ENCODE peak calls at places on chromosomes 3 and 15, in seven cellular contexts. O, H, U, E, C, G and L are unnamed samples.

GRCh38 chr3:185979721-185980121 is 41.9 kb upstream of the TRA2B start:
- DNase-seq in H (no peak), C (no peak), G (no peak), U (no peak), E (no peak), O (no peak), L (no peak)

GRCh38 chr15:51775967-51776816 is 24.8 kb downstream of the TMOD2 start:
- DNase-seq in U (peak), E (no peak), O (no peak), C (no peak), G (no peak), H (peak), L (no peak)

GRCh38 chr3:136189859-136190617 is 6.1 kb downstream of the MSL2 start:
- DNase-seq in E (no peak), H (no peak), G (no peak), O (no peak), C (no peak), U (no peak), L (no peak)

GRCh38 chr3:140871022-140871421 is 70.6 kb upstream of the SLC25A36 start:
- DNase-seq in E (no peak), O (no peak), C (no peak), U (no peak), G (no peak), H (no peak), L (no peak)

GRCh38 chr3:2540115-2540514 is 441.4 kb downstream of the CNTN4 start:
- DNase-seq in G (no peak), O (no peak), H (no peak), C (no peak), U (no peak), E (no peak), L (no peak)

GRCh38 chr3:51279448-51279847 is 105.6 kb upstream of the MANF start:
- DNase-seq in E (no peak), U (no peak), H (no peak), G (no peak), O (no peak), C (no peak), L (no peak)

GRCh38 chr3:155154255-155154654 is 74.1 kb downstream of the MME start:
- DNase-seq in H (no peak), U (no peak), G (no peak), O (no peak), E (peak), C (no peak), L (no peak)

GRCh38 chr15:98154863-98155262 is 194.4 kb downstream of the ARRDC4 start:
- DNase-seq in O (no peak), G (no peak), E (peak), H (peak), U (no peak), C (no peak), L (no peak)

GRCh38 chr15:68546318-68546717 is 32.5 kb upstream of the CORO2B start:
- DNase-seq in C (no peak), O (no peak), G (no peak), U (no peak), H (no peak), E (no peak), L (no peak)

GRCh38 chr3:141840737-141841544 is 35.5 kb upstream of the ATP1B3 start:
- DNase-seq in O (no peak), C (no peak), G (no peak), E (peak), H (peak), U (no peak), L (no peak)

GRCh38 chr3:74267583-74268184 is 346.8 kb downstream of the CNTN3 start:
- DNase-seq in G (no peak), U (no peak), C (no peak), O (no peak), E (peak), H (peak), L (no peak)

GRCh38 chr15:89513284-89513683 is 16.9 kb upstream of the RHCG start:
- DNase-seq in C (no peak), G (no peak), O (no peak), H (no peak), U (no peak), E (no peak), L (no peak)

GRCh38 chr3:171317133-171317532 is 143.1 kb downstream of the TNIK start:
- DNase-seq in U (no peak), G (no peak), H (peak), C (no peak), E (no peak), O (no peak), L (no peak)

GRCh38 chr3:46895204-46895660 is 17.7 kb downstream of the PTH1R start:
- DNase-seq in C (peak), E (peak), H (peak), U (peak), O (peak), G (peak), L (peak)

GRCh38 chr15:96412045-96412918 is 81.8 kb downstream of the NR2F2 start:
- DNase-seq in U (no peak), C (no peak), G (no peak), E (no peak), H (no peak), O (no peak), L (no peak)

GRCh38 chr15:73130830-73131229 is 78.6 kb downstream of the NEO1 start:
- DNase-seq in O (no peak), G (no peak), H (no peak), C (no peak), U (no peak), E (no peak), L (no peak)

GRCh38 chr3:18424862-18425640 is at the start of gene SATB1:
- DNase-seq in C (peak), O (peak), G (peak), U (no peak), E (peak), H (peak), L (peak)

GRCh38 chr15:31398677-31399260 is 72.1 kb downstream of the KLF13 start:
- DNase-seq in C (no peak), G (no peak), E (no peak), H (peak), U (no peak), O (no peak), L (no peak)

GRCh38 chr3:156522673-156523072 is 32.2 kb downstream of the SSR3 start:
- DNase-seq in O (no peak), U (no peak), H (no peak), C (no peak), E (no peak), G (no peak), L (no peak)

GRCh38 chr3:188133646-188134045 is 20.3 kb upstream of the LPP start:
- DNase-seq in H (peak), E (peak), U (no peak), O (no peak), C (no peak), G (no peak), L (no peak)

GRCh38 chr15:23797747-23798157 is 110.6 kb upstream of the NDN start:
- DNase-seq in O (no peak), E (no peak), H (no peak), G (no peak), U (no peak), C (no peak), L (no peak)

GRCh38 chr3:50260027-50260941 is 8.7 kb upstream of the SEMA3B start:
- DNase-seq in U (no peak), G (peak), H (peak), C (peak), O (peak), E (peak), L (peak)

GRCh38 chr3:140954576-140954975 is 12.9 kb downstream of the SLC25A36 start:
- DNase-seq in G (no peak), H (no peak), E (no peak), U (no peak), O (no peak), C (no peak), L (no peak)

GRCh38 chr3:134327594-134327975 is 46.7 kb downstream of the AMOTL2 start:
- DNase-seq in E (peak), H (peak), C (no peak), O (no peak), G (no peak), U (no peak), L (no peak)

GRCh38 chr15:71316911-71317310 is 201.6 kb downstream of the THSD4 start:
- DNase-seq in C (no peak), O (no peak), G (no peak), H (no peak), E (no peak), U (no peak), L (no peak)

GRCh38 chr3:197363553-197364409 is 65.4 kb upstream of the DLG1 start:
- DNase-seq in U (no peak), O (no peak), G (no peak), C (no peak), E (no peak), H (no peak), L (no peak)

GRCh38 chr3:112293368-112294321 is at the start of gene SLC9C1:
- DNase-seq in C (no peak), U (peak), E (peak), H (peak), O (no peak), G (no peak), L (no peak)

GRCh38 chr3:49294343-49294742 is 17.3 kb upstream of the C3orf62 start:
- DNase-seq in U (no peak), H (no peak), C (no peak), E (no peak), O (no peak), G (no peak), L (no peak)

GRCh38 chr3:149512073-149512782 is 37.7 kb downstream of the TM4SF4 start:
- DNase-seq in U (no peak), H (peak), E (peak), G (peak), O (peak), C (peak), L (no peak)

GRCh38 chr3:46985588-46985987 is 6.1 kb downstream of the NBEAL2 start:
- DNase-seq in H (no peak), C (no peak), O (no peak), E (no peak), G (peak), U (no peak), L (no peak)

DNA sequence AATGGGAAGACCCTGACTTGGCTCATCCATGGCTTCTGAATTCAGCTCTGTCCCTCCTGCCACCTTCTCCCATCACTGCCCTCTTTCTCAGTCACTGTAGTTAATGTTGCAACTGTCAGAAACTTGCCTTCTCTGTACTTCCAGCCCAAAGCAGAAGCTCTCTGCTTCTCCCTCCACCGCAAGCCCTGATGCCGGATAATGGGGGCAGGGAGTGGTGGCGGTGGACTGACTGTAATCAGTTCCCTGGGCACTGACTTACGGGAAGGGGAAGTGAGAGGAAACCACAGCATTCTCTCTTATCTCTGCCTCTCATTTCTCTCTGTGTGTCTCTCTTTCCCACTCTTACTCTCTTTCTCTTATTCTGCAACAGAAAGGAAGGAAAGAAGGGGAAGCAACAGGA is 10.9 kb downstream of the TNFSF10 start:
- DNase-seq in H (peak), O (no peak), U (peak), C (peak), E (peak), G (no peak), L (peak)
- H3K4me3 ChIP-seq in H (no peak), O (no peak), U (no peak), C (no peak), E (no peak), G (no peak), L (peak)

DNA sequence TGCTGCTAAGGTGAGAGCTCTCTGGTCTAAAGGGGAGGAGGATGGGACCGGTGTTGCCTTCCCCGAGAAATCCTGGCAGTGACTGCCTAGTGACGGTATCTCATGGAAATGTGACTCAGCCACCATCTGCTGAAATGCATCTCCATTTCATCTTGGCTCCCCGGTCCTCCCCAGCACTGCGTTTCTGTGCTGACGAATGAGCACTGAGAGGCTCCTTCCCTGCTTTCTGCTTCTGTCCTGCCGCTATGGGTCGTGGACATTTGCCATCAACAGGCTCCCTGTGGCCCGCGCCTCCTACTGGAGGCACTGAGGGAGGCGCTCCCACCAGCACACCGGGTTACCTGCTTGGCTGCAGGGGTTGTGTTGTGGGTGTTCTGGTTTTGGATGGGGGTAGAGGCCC is 13.5 kb upstream of the SEC13 start:
- DNase-seq in H (peak), C (peak), O (no peak), G (no peak), U (no peak), E (peak), L (no peak)
- TF ChIP-seq CTCF in H (peak), C (peak), O (no peak), G (no peak), U (peak), E (peak), L (peak)

GRCh38 chr3:97125902-97126499 is 311.6 kb downstream of the EPHA6 start:
- DNase-seq in C (no peak), U (no peak), H (no peak), E (no peak), G (no peak), O (no peak), L (no peak)
- H3K4me3 ChIP-seq in C (no peak), U (no peak), H (no peak), E (no peak), G (no peak), O (no peak), L (no peak)

DNA sequence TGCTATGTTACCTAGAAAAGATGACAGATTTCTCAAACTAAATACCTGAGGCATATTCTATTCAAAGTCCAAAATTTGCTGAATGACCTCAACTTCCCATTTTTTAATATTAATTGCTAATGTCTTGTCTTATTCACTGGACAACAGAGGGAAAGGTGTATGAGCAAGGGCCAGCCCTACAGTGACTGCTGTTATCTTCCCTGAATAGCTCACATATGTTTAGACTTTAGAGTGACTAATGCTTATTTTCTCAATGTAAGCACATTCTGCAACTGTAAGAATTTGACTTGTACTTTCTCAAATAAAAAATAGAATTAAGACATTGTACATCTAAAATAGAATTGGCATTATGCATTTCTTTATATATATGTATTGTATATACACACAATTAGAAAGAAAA is 26.5 kb upstream of the AADACL2 start:
- DNase-seq in U (no peak), H (no peak), G (no peak), C (no peak), E (no peak), O (no peak), L (no peak)
- TF ChIP-seq CTCF in U (no peak), H (no peak), G (no peak), C (no peak), E (no peak), O (no peak), L (no peak)

DNA sequence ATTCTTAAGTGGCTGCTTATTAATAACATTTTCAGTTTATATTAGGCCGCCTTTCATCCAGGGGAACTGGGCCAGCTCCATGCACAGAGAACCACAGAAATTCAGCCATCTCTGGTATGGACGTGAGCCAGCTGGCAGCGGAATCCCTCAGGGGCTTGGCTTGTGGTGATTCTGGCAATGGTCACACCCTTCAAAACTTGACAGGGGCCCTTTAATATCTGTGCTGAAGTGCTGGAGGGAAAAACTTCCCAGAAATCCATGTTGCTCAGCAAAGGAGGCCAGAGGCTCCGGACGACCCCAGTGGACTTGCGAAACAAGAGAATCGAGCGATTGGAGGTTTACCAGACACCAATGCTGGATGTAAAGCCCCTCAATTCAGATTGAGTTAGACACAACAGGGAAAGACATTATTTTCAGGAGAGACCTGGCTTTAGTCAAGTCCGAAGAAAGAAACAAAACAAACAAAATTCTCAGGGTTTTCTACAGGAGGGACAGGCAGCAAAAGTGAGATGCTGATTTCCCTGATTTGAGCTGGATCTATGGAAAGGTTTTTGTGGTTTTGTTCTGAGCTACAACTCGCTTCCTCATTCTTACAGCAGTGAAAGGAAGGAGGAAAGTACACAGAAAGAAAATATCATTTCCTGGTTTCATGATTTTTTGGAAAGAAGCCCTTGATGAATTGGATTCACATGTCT is 11.1 kb downstream of the PRICKLE2 start:
- DNase-seq in E (peak), U (no peak), G (no peak), O (peak), C (peak), H (peak), L (no peak)
- H3K4me3 ChIP-seq in E (peak), U (no peak), G (peak), O (peak), C (peak), H (no peak), L (no peak)

DNA sequence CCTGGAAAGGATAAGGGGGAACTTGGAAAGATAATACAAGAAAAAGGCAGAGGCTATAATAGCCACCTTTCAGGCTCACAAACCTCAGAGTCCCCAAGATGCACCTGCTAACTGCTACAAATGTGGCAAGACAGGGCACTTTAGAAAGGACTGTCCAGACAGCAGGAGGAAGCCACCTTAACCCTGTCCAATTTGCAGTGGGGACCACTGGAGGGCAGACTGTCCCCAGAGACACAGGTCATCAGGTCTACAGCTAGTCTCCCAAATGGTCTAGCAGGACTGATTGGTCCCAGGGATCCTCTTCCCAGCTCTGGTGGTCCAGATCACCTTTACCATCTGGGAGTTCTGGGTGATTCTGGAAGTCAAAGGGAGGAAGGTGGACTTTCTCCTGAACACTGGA is 882.5 kb upstream of the GBE1 start:
- DNase-seq in H (no peak), U (no peak), E (no peak), C (no peak), G (no peak), O (no peak), L (no peak)
- TF ChIP-seq CTCF in H (no peak), U (no peak), E (no peak), C (no peak), G (no peak), O (no peak), L (no peak)

GRCh38 chr15:86159436-86159835 is 79.8 kb downstream of the AGBL1 start:
- DNase-seq in E (no peak), G (no peak), H (no peak), U (no peak), O (no peak), C (no peak), L (no peak)
- H3K4me3 ChIP-seq in E (no peak), G (no peak), H (no peak), U (no peak), O (no peak), C (no peak), L (no peak)